ENCODE peak calls at places on chromosomes 12 and 14, in seven cellular contexts. I is heart left ventricle; D is CD8-positive, alpha-beta T cell; U is tibial artery; Z is GM10248; V is cardiac fibroblast; B is AG04450. W is an unnamed sample.

GRCh38 chr12:54988402-54989054 is 4.0 kb upstream of the TESPA1 start:
- DNase-seq in B (no peak), V (peak; percentile 53), D (no peak), Z (no peak), U (peak; percentile 78), I (peak; percentile 94), W (no peak)

GRCh38 chr12:50188875-50189575 is 21.9 kb upstream of the CERS5 start:
- DNase-seq in U (no peak), I (no peak), D (no peak), V (no peak), Z (peak; percentile 42), B (no peak), W (no peak)

GRCh38 chr14:105748204-105748578 is 221.8 kb downstream of the TMEM121 start:
- DNase-seq in U (no peak), I (peak; percentile 67), B (no peak), V (no peak), Z (no peak), D (no peak), W (no peak)

GRCh38 chr14:100076630-100077029 is 11.4 kb downstream of the EVL start:
- DNase-seq in D (no peak), B (no peak), V (peak; percentile 80), Z (no peak), U (peak; percentile 80), I (no peak), W (no peak)

GRCh38 chr12:1611775-1612174 is 17.3 kb upstream of the WNT5B start:
- DNase-seq in V (peak; percentile 93), B (peak; percentile 76), I (no peak), Z (no peak), U (no peak), D (no peak), W (no peak)

GRCh38 chr12:132210223-132211055 is 66.2 kb downstream of the NOC4L start:
- DNase-seq in B (no peak), D (no peak), V (no peak), I (peak; percentile 48), U (no peak), Z (no peak), W (no peak)

GRCh38 chr12:132257955-132258490 is 71.4 kb downstream of the GALNT9 start:
- DNase-seq in I (peak; percentile 40), Z (no peak), D (no peak), U (no peak), V (no peak), B (no peak), W (no peak)

GRCh38 chr12:68639396-68639767 is 28.7 kb downstream of the RAP1B start:
- DNase-seq in I (no peak), Z (no peak), B (no peak), U (no peak), V (no peak), D (no peak), W (no peak)

GRCh38 chr14:94407906-94408305 is 19.5 kb upstream of the SERPINA1 start:
- DNase-seq in Z (no peak), B (no peak), U (no peak), D (no peak), I (no peak), V (no peak), W (no peak)

GRCh38 chr12:3035815-3036702 is 41.1 kb upstream of the TSPAN9 start:
- DNase-seq in I (peak; percentile 26), U (no peak), D (no peak), Z (no peak), V (peak; percentile 39), B (no peak), W (no peak)

GRCh38 chr12:5070090-5070489 is 26.4 kb downstream of the KCNA5 start:
- DNase-seq in V (no peak), I (no peak), B (no peak), U (no peak), Z (no peak), D (no peak), W (no peak)

GRCh38 chr12:48618541-48618940 is 48.7 kb upstream of the LALBA start:
- DNase-seq in D (peak; percentile 60), Z (peak; percentile 74), V (peak; percentile 80), U (peak; percentile 55), I (no peak), B (peak; percentile 26), W (peak; percentile 51)

GRCh38 chr14:71400821-71401447 is 493.7 kb downstream of the PCNX1 start:
- DNase-seq in B (no peak), I (no peak), Z (no peak), U (no peak), V (peak; percentile 41), D (no peak), W (no peak)

GRCh38 chr14:69712217-69712565 is 54.8 kb upstream of the SRSF5 start:
- DNase-seq in D (no peak), I (no peak), B (no peak), V (no peak), U (no peak), Z (no peak), W (no peak)

GRCh38 chr14:64715146-64715627 is 11.0 kb downstream of the PLEKHG3 start:
- DNase-seq in V (no peak), I (no peak), U (peak; percentile 10), D (no peak), Z (no peak), B (no peak), W (no peak)

GRCh38 chr12:104059963-104060362 is 4.4 kb upstream of the HCFC2 start:
- DNase-seq in U (no peak), I (no peak), B (no peak), V (no peak), Z (no peak), D (no peak), W (no peak)

GRCh38 chr12:123956249-123956648 is 16.4 kb downstream of the CCDC92 start:
- DNase-seq in B (no peak), I (no peak), Z (no peak), U (no peak), D (no peak), V (no peak), W (no peak)

GRCh38 chr14:23071975-23072539 is 14.7 kb upstream of the CDH24 start:
- DNase-seq in D (no peak), Z (no peak), U (no peak), V (no peak), I (no peak), B (no peak), W (no peak)

GRCh38 chr14:54976316-54976715 is 50.6 kb downstream of the WDHD1 start:
- DNase-seq in V (peak; percentile 83), B (peak; percentile 30), D (no peak), I (no peak), Z (no peak), U (no peak), W (no peak)

GRCh38 chr14:54979039-54979438 is 47.9 kb downstream of the WDHD1 start:
- DNase-seq in U (no peak), V (no peak), B (no peak), I (no peak), Z (no peak), D (no peak), W (no peak)

GRCh38 chr14:54975856-54976255 is 51.0 kb downstream of the WDHD1 start:
- DNase-seq in V (peak; percentile 28), D (no peak), Z (no peak), U (no peak), I (no peak), B (no peak), W (no peak)

GRCh38 chr14:54985156-54985555 is 41.7 kb downstream of the WDHD1 start:
- DNase-seq in V (no peak), B (no peak), I (no peak), D (no peak), U (no peak), Z (no peak), W (no peak)

DNA sequence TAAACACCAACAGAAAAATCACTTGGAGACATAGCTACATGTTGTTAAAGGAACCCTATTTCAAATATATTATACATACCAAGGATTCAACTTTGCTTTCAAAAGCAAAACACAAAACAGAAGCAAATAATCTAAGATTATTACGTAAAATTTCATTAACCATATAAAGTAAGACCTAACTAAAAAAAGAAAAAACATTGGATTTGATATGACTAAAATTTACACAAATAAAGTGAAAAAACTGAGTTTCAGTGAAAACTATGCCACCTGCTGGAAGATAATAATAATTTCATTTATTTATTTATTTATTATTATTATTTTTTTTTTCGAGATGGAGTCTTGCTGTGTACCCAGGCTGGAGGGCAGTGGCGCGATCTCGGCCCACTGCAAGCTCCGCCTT is 45.2 kb downstream of the WDHD1 start:
- DNase-seq in Z (no peak), B (no peak), D (no peak), V (peak; percentile 50), I (no peak), U (no peak), W (no peak)
- TF ChIP-seq CTCF in Z (no peak), B (peak; percentile 14), D (peak; percentile 30), V (peak; percentile 2), I (peak; percentile 38), U (no peak), W (peak; percentile 74)

DNA sequence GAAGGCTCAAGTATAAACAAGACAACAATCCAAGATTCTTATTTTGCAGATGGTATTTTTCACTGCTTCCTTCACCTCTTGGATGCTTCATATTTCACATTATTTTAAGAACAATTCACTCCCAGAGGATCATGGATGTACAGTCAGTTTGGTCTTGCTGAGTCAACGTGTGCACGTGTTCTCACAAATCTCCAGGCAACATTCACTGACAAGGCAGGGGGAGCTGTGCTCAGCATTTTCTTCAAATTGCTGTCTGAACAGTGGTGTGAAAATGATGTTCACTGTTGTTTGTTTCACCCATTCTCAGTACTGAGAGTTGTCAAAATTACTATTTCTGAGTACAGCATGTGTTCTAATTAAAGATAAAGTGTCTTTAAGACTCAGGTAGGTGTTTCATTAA is 118.3 kb upstream of the SLC38A4 start:
- DNase-seq in V (peak; percentile 74), U (no peak), D (no peak), I (no peak), B (no peak), Z (no peak), W (no peak)
- TF ChIP-seq CTCF in V (peak; percentile 43), U (no peak), D (no peak), I (peak; percentile 22), B (peak; percentile 43), Z (no peak), W (no peak)

GRCh38 chr12:29591140-29592020 is 93.9 kb upstream of the OVCH1 start:
- DNase-seq in V (peak; percentile 72), I (no peak), B (no peak), Z (no peak), U (no peak), D (no peak), W (no peak)
- TF ChIP-seq CTCF in V (peak; percentile 67), I (peak; percentile 55), B (peak; percentile 64), Z (no peak), U (peak; percentile 27), D (no peak), W (no peak)

DNA sequence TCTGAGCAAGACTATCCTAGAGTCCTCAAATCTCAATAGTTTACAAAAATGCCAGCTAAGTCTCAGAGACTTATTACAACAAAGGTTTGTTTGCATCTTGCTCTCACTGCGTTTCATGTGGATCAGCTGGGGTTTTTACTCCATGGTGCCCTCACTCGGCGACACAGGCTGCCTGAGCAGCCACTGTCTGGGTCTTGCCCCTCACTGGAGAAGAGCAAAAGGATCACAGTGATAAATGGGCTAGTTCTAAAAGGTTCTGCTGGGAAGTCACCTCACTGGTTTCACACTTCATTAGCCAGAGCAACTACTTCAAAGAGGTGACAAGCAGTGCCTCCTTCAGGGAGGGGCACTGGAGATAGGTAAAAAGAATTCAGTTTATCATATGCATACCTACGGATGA is 392.0 kb downstream of the RPL10L start:
- DNase-seq in V (no peak), U (no peak), B (no peak), D (no peak), Z (no peak), I (no peak), W (no peak)
- TF ChIP-seq CTCF in V (no peak), U (no peak), B (no peak), D (no peak), Z (no peak), I (no peak), W (no peak)

W was measured in mesothelial cell of epicardium.